ENCODE peak calls at places on chromosomes 13 and 19, in six cellular contexts. S is nucleus accumbens; G is anterior cingulate cortex; Q is activated T-cell treated with anti-CD3 and anti-CD28 coated beads, Interleukin-2, amount 50 U/mL, for 72 hours; Z is EH; O is BE2C. P is an unnamed sample.

GRCh38 chr19:46613525-46613924 is 11.4 kb downstream of the PTGIR start:
- DNase-seq in S (no peak), G (no peak), Q (no peak), Z (no peak), O (no peak), P (no peak)

GRCh38 chr13:79692846-79693245 is 211.9 kb downstream of the NDFIP2 start:
- DNase-seq in S (no peak), G (no peak), Q (no peak), Z (no peak), O (no peak), P (no peak)

GRCh38 chr13:90956036-90956435 is 391.5 kb upstream of the MIR17HG start:
- DNase-seq in S (no peak), G (no peak), Q (no peak), Z (no peak), O (no peak), P (no peak)

GRCh38 chr13:29594710-29595379 is 643 bp downstream of the SLC7A1 start:
- DNase-seq in S (peak), G (peak), Q (peak), Z (peak), O (peak), P (peak)

GRCh38 chr13:20016649-20017364 is 58.3 kb downstream of the ZMYM2 start:
- DNase-seq in S (no peak), G (no peak), Q (no peak), Z (no peak), O (no peak), P (no peak)

GRCh38 chr13:106151056-106151699 is 384.3 kb downstream of the EFNB2 start:
- DNase-seq in S (no peak), G (no peak), Q (no peak), Z (peak), O (no peak), P (no peak)

GRCh38 chr19:1970003-1970805 is 29.2 kb downstream of the CSNK1G2 start:
- DNase-seq in S (no peak), G (no peak), Q (no peak), Z (peak), O (no peak), P (no peak)

GRCh38 chr13:25732146-25732865 is 319.5 kb downstream of the SHISA2 start:
- DNase-seq in S (no peak), G (no peak), Q (no peak), Z (peak), O (no peak), P (no peak)

GRCh38 chr19:49229416-49229815 is 71.8 kb downstream of the TRPM4 start:
- DNase-seq in S (no peak), G (no peak), Q (no peak), Z (no peak), O (no peak), P (no peak)

GRCh38 chr19:18304194-18304495 is 18.7 kb downstream of the LSM4 start:
- DNase-seq in S (no peak), G (no peak), Q (no peak), Z (peak), O (no peak), P (no peak)

GRCh38 chr13:26458196-26458734 is 99.2 kb upstream of the WASF3 start:
- DNase-seq in S (no peak), G (no peak), Q (no peak), Z (no peak), O (no peak), P (no peak)

GRCh38 chr19:35124098-35125060 is 8.8 kb downstream of the FXYD3 start:
- DNase-seq in S (peak), G (peak), Q (peak), Z (peak), O (peak), P (peak)

GRCh38 chr13:47094734-47095434 is 198.0 kb upstream of the HTR2A start:
- DNase-seq in S (no peak), G (no peak), Q (no peak), Z (no peak), O (no peak), P (no peak)

GRCh38 chr19:41821003-41821735 is 23.3 kb downstream of the LYPD4 start:
- DNase-seq in S (no peak), G (no peak), Q (peak), Z (peak), O (peak), P (peak)

GRCh38 chr19:17755977-17756670 is 4.8 kb downstream of the FCHO1 start:
- DNase-seq in S (peak), G (peak), Q (peak), Z (peak), O (peak), P (peak)

GRCh38 chr13:111508164-111508870 is 187.9 kb downstream of the TEX29 start:
- DNase-seq in S (no peak), G (no peak), Q (no peak), Z (no peak), O (no peak), P (no peak)

GRCh38 chr19:43941209-43941608 is 6.1 kb upstream of the ZNF45 start:
- DNase-seq in S (no peak), G (no peak), Q (no peak), Z (no peak), O (no peak), P (no peak)

GRCh38 chr13:80171096-80171495 is 169.8 kb downstream of the SPRY2 start:
- DNase-seq in S (no peak), G (no peak), Q (no peak), Z (no peak), O (no peak), P (no peak)

GRCh38 chr19:45768644-45769053 is 403 bp downstream of the SIX5 start:
- DNase-seq in S (no peak), G (no peak), Q (peak), Z (peak), O (no peak), P (peak)

GRCh38 chr19:38900220-38900629 is 456 bp downstream of the NFKBIB start:
- DNase-seq in S (no peak), G (no peak), Q (no peak), Z (no peak), O (no peak), P (no peak)

GRCh38 chr19:2332341-2333026 is 4.0 kb downstream of the SPPL2B start:
- DNase-seq in S (no peak), G (no peak), Q (peak), Z (no peak), O (peak), P (peak)

GRCh38 chr19:16548956-16549355 is 6.7 kb upstream of the CHERP start:
- DNase-seq in S (no peak), G (no peak), Q (no peak), Z (no peak), O (no peak), P (no peak)

P was measured in activated CD4-positive, alpha-beta memory T cell treated with anti-CD3 and anti-CD28 coated beads for 36 hours.